ENCODE peak calls at places on chromosome 16, in four cellular contexts. One of them, this sample, is unnamed. For H3K36me3, the result is how much of the 10 kb centered on the place peaks cover.

GRCh38 chr16:3662601-3663000 is 8.1 kb downstream of the DNASE1 start:
- DNase-seq in heart left ventricle: no peak
- DNase-seq in tibial artery: no peak
- DNase-seq in MM.1S: no peak
- DNase-seq in this sample: no peak

GRCh38 chr16:65384441-65384840 is 262.6 kb upstream of the CDH11 start:
- DNase-seq in heart left ventricle: no peak
- DNase-seq in tibial artery: no peak
- DNase-seq in MM.1S: no peak
- DNase-seq in this sample: no peak

GRCh38 chr16:11734653-11735043 is 8.0 kb downstream of the TXNDC11 start:
- DNase-seq in heart left ventricle: no peak
- DNase-seq in tibial artery: no peak
- DNase-seq in MM.1S: peak
- DNase-seq in this sample: no peak

GRCh38 chr16:666572-666971 is 1.4 kb upstream of the RHOT2 start:
- DNase-seq in heart left ventricle: no peak
- DNase-seq in tibial artery: no peak
- DNase-seq in MM.1S: no peak
- DNase-seq in this sample: no peak

GRCh38 chr16:78307824-78308528 is 208.5 kb downstream of the WWOX start:
- DNase-seq in heart left ventricle: no peak
- DNase-seq in tibial artery: no peak
- DNase-seq in MM.1S: no peak
- DNase-seq in this sample: no peak

GRCh38 chr16:4316103-4316731 is 350 bp downstream of the GLIS2 start:
- DNase-seq in heart left ventricle: no peak
- DNase-seq in tibial artery: no peak
- DNase-seq in MM.1S: no peak
- DNase-seq in this sample: no peak

GRCh38 chr16:88298882-88299745 is 83.6 kb upstream of the ZNF469 start:
- DNase-seq in heart left ventricle: no peak
- DNase-seq in tibial artery: no peak
- DNase-seq in MM.1S: no peak
- DNase-seq in this sample: no peak

GRCh38 chr16:68335175-68335574 is 24.4 kb downstream of the PRMT7 start:
- DNase-seq in heart left ventricle: no peak
- DNase-seq in tibial artery: no peak
- DNase-seq in MM.1S: no peak
- DNase-seq in this sample: no peak

GRCh38 chr16:67199011-67199807 is at the start of gene ELMO3:
- DNase-seq in heart left ventricle: no peak
- DNase-seq in tibial artery: no peak
- DNase-seq in MM.1S: no peak
- DNase-seq in this sample: peak

GRCh38 chr16:88659160-88659559 is 3.7 kb downstream of the MVD start:
- DNase-seq in heart left ventricle: no peak
- DNase-seq in tibial artery: no peak
- DNase-seq in MM.1S: no peak
- DNase-seq in this sample: no peak

GRCh38 chr16:66662445-66663194 is 33.9 kb downstream of the CMTM4 start:
- DNase-seq in heart left ventricle: no peak
- DNase-seq in tibial artery: no peak
- DNase-seq in MM.1S: peak
- DNase-seq in this sample: no peak

GRCh38 chr16:3902731-3903130 is 22.2 kb upstream of the CREBBP start:
- DNase-seq in heart left ventricle: no peak
- DNase-seq in tibial artery: no peak
- DNase-seq in MM.1S: no peak
- DNase-seq in this sample: no peak

GRCh38 chr16:677306-678190 is 2.1 kb downstream of the RHBDL1 start:
- DNase-seq in heart left ventricle: no peak
- DNase-seq in tibial artery: no peak
- DNase-seq in MM.1S: no peak
- DNase-seq in this sample: no peak

GRCh38 chr16:48535369-48535787 is 74.6 kb downstream of the N4BP1 start:
- DNase-seq in heart left ventricle: no peak
- DNase-seq in tibial artery: no peak
- DNase-seq in MM.1S: no peak
- DNase-seq in this sample: no peak

GRCh38 chr16:26149661-26150060 is 457.9 kb downstream of the HS3ST4 start:
- DNase-seq in heart left ventricle: no peak
- DNase-seq in tibial artery: no peak
- DNase-seq in MM.1S: no peak
- DNase-seq in this sample: no peak

GRCh38 chr16:24208710-24209109 is 47.4 kb upstream of the CACNG3 start:
- DNase-seq in heart left ventricle: no peak
- DNase-seq in tibial artery: no peak
- DNase-seq in MM.1S: no peak
- DNase-seq in this sample: no peak

GRCh38 chr16:57036945-57037344 is 47.6 kb downstream of the NLRC5 start:
- DNase-seq in heart left ventricle: no peak
- DNase-seq in tibial artery: no peak
- DNase-seq in MM.1S: no peak
- DNase-seq in this sample: no peak

GRCh38 chr16:51393381-51394005 is 242.4 kb upstream of the SALL1 start:
- DNase-seq in heart left ventricle: no peak
- DNase-seq in tibial artery: no peak
- DNase-seq in MM.1S: no peak
- DNase-seq in this sample: no peak

GRCh38 chr16:30368122-30368791 is 2.0 kb downstream of the TBC1D10B start:
- DNase-seq in heart left ventricle: peak
- DNase-seq in tibial artery: peak
- DNase-seq in MM.1S: no peak
- DNase-seq in this sample: no peak

GRCh38 chr16:22634913-22635312 is 124.2 kb downstream of the NPIPB5 start:
- DNase-seq in heart left ventricle: no peak
- DNase-seq in tibial artery: no peak
- DNase-seq in MM.1S: no peak
- DNase-seq in this sample: no peak
- H3K27ac ChIP-seq in heart left ventricle: no peak
- H3K27ac ChIP-seq in tibial artery: no peak
- H3K27ac ChIP-seq in MM.1S: no peak
- H3K27ac ChIP-seq in this sample: no peak

DNA sequence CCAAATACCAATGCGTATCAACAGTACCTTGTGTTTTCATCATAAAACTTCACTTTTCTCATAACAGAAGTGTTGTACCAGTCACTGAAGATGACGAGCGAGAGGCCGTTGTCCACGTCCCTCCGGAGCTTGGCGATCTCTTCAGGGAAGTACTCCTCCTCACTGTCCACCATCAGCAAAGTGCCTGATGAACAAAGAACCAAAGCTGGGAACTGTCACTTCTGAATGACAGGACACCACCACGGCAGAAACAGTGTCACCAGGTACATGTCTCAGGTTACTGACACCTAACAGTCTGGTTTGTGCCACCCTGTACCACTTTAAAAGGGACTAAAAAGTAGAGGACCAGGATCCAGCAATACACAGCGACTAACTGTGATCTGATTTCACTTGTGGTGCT is 25.0 kb upstream of the SLC38A8 start:
- DNase-seq in heart left ventricle: no peak
- DNase-seq in tibial artery: no peak
- DNase-seq in MM.1S: no peak
- DNase-seq in this sample: no peak
- H3K36me3 ChIP-seq in heart left ventricle: under half
- H3K36me3 ChIP-seq in tibial artery: half or more
- H3K36me3 ChIP-seq in MM.1S: under half
- H3K36me3 ChIP-seq in this sample: under half

GRCh38 chr16:21301168-21301894 is 23.2 kb upstream of the CRYM start:
- DNase-seq in heart left ventricle: peak
- DNase-seq in tibial artery: peak
- DNase-seq in MM.1S: peak
- DNase-seq in this sample: peak
- TF ChIP-seq CTCF in heart left ventricle: no peak
- TF ChIP-seq CTCF in tibial artery: peak
- TF ChIP-seq CTCF in MM.1S: peak
- TF ChIP-seq CTCF in this sample: no peak

DNA sequence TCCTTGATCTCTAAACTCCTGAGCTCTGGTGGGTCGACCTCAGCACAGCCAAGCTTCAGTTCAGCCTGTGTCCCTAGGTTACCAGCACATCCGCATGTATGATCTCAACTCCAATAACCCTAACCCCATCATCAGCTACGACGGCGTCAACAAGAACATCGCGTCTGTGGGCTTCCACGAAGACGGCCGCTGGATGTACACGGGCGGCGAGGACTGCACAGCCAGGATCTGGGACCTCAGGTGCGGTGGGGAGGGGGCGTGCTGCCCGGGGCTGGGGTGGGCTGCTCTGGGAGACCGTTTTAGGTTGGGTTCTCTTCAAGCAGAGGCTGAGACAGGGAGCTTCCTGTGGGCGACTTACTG is 1.1 kb downstream of the MLST8 start:
- DNase-seq in heart left ventricle: no peak
- DNase-seq in tibial artery: no peak
- DNase-seq in MM.1S: no peak
- DNase-seq in this sample: no peak
- H3K27ac ChIP-seq in heart left ventricle: peak
- H3K27ac ChIP-seq in tibial artery: peak
- H3K27ac ChIP-seq in MM.1S: peak
- H3K27ac ChIP-seq in this sample: no peak

GRCh38 chr16:50228364-50228868 is 37.9 kb upstream of the ADCY7 start:
- DNase-seq in heart left ventricle: no peak
- DNase-seq in tibial artery: no peak
- DNase-seq in MM.1S: no peak
- DNase-seq in this sample: no peak
- H3K36me3 ChIP-seq in heart left ventricle: under half
- H3K36me3 ChIP-seq in tibial artery: half or more
- H3K36me3 ChIP-seq in MM.1S: under half
- H3K36me3 ChIP-seq in this sample: under half

DNA sequence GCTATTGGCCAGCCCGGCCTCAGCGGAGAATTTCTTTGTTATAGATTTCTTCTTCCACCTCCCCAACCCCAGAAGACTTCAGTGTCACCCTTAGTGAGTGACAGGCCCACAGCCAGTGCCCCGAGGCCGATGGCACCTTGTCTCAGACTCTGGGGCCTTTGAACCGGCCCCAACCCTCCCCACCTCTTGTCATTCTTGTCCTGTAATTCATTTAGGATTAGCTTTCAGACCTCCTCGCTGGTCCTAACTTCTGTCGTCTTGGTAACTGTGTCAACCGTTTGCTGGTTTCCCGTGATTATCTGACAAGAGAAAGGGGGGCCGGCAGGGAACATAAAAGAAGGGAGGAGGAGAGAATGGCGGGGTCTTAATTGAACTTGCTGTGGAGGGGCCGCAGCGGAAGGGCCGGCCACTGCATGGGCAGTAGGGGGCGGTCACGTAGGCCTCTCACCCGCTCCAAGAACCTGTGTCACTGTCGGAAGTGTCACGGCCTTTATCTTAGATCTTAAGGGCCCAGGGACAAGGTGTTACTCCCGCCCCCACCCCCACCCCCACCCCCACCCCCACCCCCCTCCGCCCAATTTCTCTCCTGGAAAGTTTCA is 46.5 kb upstream of the GSE1 start:
- DNase-seq in heart left ventricle: no peak
- DNase-seq in tibial artery: no peak
- DNase-seq in MM.1S: no peak
- DNase-seq in this sample: no peak
- TF ChIP-seq CTCF in heart left ventricle: no peak
- TF ChIP-seq CTCF in tibial artery: no peak
- TF ChIP-seq CTCF in MM.1S: no peak
- TF ChIP-seq CTCF in this sample: no peak

GRCh38 chr16:17392127-17392856 is 78.5 kb downstream of the XYLT1 start:
- DNase-seq in heart left ventricle: no peak
- DNase-seq in tibial artery: no peak
- DNase-seq in MM.1S: no peak
- DNase-seq in this sample: no peak

GRCh38 chr16:17395849-17396480 is 74.8 kb downstream of the XYLT1 start:
- DNase-seq in heart left ventricle: peak
- DNase-seq in tibial artery: peak
- DNase-seq in MM.1S: no peak
- DNase-seq in this sample: no peak

GRCh38 chr16:17396762-17397498 is 73.8 kb downstream of the XYLT1 start:
- DNase-seq in heart left ventricle: peak
- DNase-seq in tibial artery: peak
- DNase-seq in MM.1S: no peak
- DNase-seq in this sample: peak

GRCh38 chr16:17392857-17393421 is 77.8 kb downstream of the XYLT1 start:
- DNase-seq in heart left ventricle: no peak
- DNase-seq in tibial artery: no peak
- DNase-seq in MM.1S: no peak
- DNase-seq in this sample: no peak

DNA sequence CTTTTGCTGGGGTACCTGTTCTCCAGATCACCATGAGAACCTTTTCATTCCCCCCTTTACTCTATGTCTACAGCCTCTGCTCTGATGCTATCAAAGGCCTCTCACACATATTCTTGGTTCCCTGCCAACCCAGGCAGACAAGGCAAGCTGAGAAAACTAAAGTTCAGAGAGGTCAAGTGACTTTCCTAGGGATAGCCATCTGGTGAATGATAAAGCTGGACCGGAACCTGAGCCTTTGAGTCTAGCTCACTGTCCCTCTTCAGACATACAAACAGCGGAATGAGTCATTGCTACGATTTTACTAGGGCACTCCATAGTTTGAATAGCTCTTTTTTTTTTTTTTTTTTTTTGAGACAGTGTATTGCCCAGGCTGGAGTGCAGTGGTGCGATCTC is 73.3 kb downstream of the XYLT1 start:
- DNase-seq in heart left ventricle: no peak
- DNase-seq in tibial artery: no peak
- DNase-seq in MM.1S: no peak
- DNase-seq in this sample: no peak
- H3K27ac ChIP-seq in heart left ventricle: peak
- H3K27ac ChIP-seq in tibial artery: peak
- H3K27ac ChIP-seq in MM.1S: no peak
- H3K27ac ChIP-seq in this sample: peak

DNA sequence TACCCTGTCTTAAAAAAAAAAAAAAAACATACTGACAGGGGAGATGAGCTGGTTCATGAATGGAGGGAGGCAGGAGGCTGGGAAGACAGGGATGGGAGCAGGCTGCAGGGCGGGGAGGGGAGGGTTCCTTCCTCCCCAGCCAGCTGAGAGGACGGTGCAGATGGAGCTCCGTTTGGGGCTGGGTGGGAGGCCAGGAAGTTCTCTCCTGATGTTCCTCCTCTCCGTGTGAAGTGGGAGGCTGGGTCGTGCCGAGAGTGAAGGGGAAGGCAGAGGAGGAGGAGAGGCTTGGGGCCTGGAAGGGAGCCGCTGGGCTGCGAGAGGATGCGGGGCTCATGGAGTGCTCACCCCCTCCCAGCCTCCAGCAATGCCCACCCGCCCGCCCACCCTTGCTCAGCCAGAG is 21.3 kb downstream of the SBK1 start:
- DNase-seq in heart left ventricle: no peak
- DNase-seq in tibial artery: no peak
- DNase-seq in MM.1S: no peak
- DNase-seq in this sample: no peak
- H3K36me3 ChIP-seq in heart left ventricle: under half
- H3K36me3 ChIP-seq in tibial artery: under half
- H3K36me3 ChIP-seq in MM.1S: under half
- H3K36me3 ChIP-seq in this sample: under half